ENCODE peak calls at places on chromosome 19, in nine cellular contexts. N is HS-5; P is T-helper 1 cell; R is activated naive CD8-positive, alpha-beta T cell treated with anti-CD3 and anti-CD28 coated beads, Interleukin-2, amount 50 U/mL, for 24 hours; O is stimulated activated CD8-positive, alpha-beta memory T cell treated with anti-CD3 and anti-CD28 coated beads, Interleukin-15, amount 100 ng/mL, for 48 hours; Y is omental fat pad; C is astrocyte; V is DMS153; Q is left colon. S is an unnamed sample.

GRCh38 chr19:45442927-45443461 is 19.3 kb upstream of the ERCC1 start:
- DNase-seq in N (no peak), P (no peak), R (peak), O (no peak), Y (peak), C (peak), V (no peak), Q (peak), S (no peak)

GRCh38 chr19:1057185-1057857 is 9.6 kb upstream of the ARHGAP45 start:
- DNase-seq in N (no peak), P (no peak), R (no peak), O (no peak), Y (no peak), C (peak), V (no peak), Q (peak), S (no peak)

GRCh38 chr19:14116918-14117578 is 514 bp downstream of the PRKACA start:
- DNase-seq in N (no peak), P (no peak), R (peak), O (no peak), Y (no peak), C (no peak), V (no peak), Q (peak), S (no peak)

GRCh38 chr19:883661-884211 is 9.3 kb downstream of the MED16 start:
- DNase-seq in N (no peak), P (no peak), R (no peak), O (no peak), Y (no peak), C (no peak), V (peak), Q (no peak), S (no peak)

GRCh38 chr19:2636897-2637683 is 65.4 kb downstream of the GNG7 start:
- DNase-seq in N (no peak), P (peak), R (peak), O (peak), Y (no peak), C (no peak), V (no peak), Q (peak), S (no peak)

GRCh38 chr19:28504139-28504538 is 708.8 kb downstream of the UQCRFS1 start:
- DNase-seq in N (no peak), P (no peak), R (no peak), O (no peak), Y (no peak), C (peak), V (no peak), Q (no peak), S (no peak)

GRCh38 chr19:14659886-14660489 is 14.7 kb downstream of the ADGRE3 start:
- DNase-seq in N (no peak), P (no peak), R (no peak), O (no peak), Y (no peak), C (no peak), V (no peak), Q (no peak), S (no peak)

GRCh38 chr19:49533551-49534488 is 6.0 kb downstream of the RCN3 start:
- DNase-seq in N (no peak), P (peak), R (peak), O (peak), Y (peak), C (no peak), V (no peak), Q (peak), S (no peak)

GRCh38 chr19:19580417-19580816 is 38.1 kb downstream of the PBX4 start:
- DNase-seq in N (no peak), P (no peak), R (no peak), O (no peak), Y (no peak), C (no peak), V (no peak), Q (no peak), S (no peak)

GRCh38 chr19:919157-920050 is 2.3 kb downstream of the KISS1R start:
- DNase-seq in N (no peak), P (no peak), R (no peak), O (no peak), Y (no peak), C (no peak), V (no peak), Q (peak), S (no peak)

GRCh38 chr19:11551603-11552235 is 7.3 kb downstream of the ELOF1 start:
- DNase-seq in N (no peak), P (no peak), R (peak), O (no peak), Y (no peak), C (no peak), V (no peak), Q (peak), S (no peak)

GRCh38 chr19:52592301-52592700 is 22.2 kb downstream of the ZNF701 start:
- DNase-seq in N (no peak), P (no peak), R (no peak), O (no peak), Y (no peak), C (no peak), V (no peak), Q (no peak), S (no peak)

GRCh38 chr19:18208098-18208951 is 4.5 kb upstream of the RAB3A start:
- DNase-seq in N (peak), P (no peak), R (peak), O (no peak), Y (peak), C (peak), V (peak), Q (peak), S (no peak)

GRCh38 chr19:42068756-42069571 is 1.0 kb downstream of the GRIK5 start:
- DNase-seq in N (no peak), P (no peak), R (no peak), O (no peak), Y (no peak), C (no peak), V (no peak), Q (no peak), S (no peak)

GRCh38 chr19:30202060-30202600 is 170.1 kb upstream of the ZNF536 start:
- DNase-seq in N (no peak), P (no peak), R (no peak), O (no peak), Y (no peak), C (no peak), V (no peak), Q (no peak), S (no peak)

GRCh38 chr19:48836089-48837017 is at the start of gene HSD17B14:
- DNase-seq in N (peak), P (no peak), R (peak), O (no peak), Y (no peak), C (peak), V (no peak), Q (peak), S (no peak)

GRCh38 chr19:32357720-32358119 is 12.3 kb downstream of the ZNF507 start:
- DNase-seq in N (no peak), P (no peak), R (no peak), O (no peak), Y (no peak), C (no peak), V (no peak), Q (no peak), S (no peak)

GRCh38 chr19:45809643-45810159 is 5.4 kb downstream of the RSPH6A start:
- DNase-seq in N (peak), P (no peak), R (no peak), O (no peak), Y (no peak), C (peak), V (peak), Q (no peak), S (no peak)

GRCh38 chr19:8988204-8988603 is 22.0 kb downstream of the MUC16 start:
- DNase-seq in N (no peak), P (no peak), R (peak), O (no peak), Y (no peak), C (no peak), V (no peak), Q (no peak), S (no peak)

GRCh38 chr19:7679017-7679720 is 1.5 kb upstream of the TRAPPC5 start:
- DNase-seq in N (no peak), P (peak), R (peak), O (no peak), Y (no peak), C (no peak), V (peak), Q (peak), S (no peak)

GRCh38 chr19:48925240-48925843 is 8.2 kb upstream of the DHDH start:
- DNase-seq in N (no peak), P (no peak), R (no peak), O (no peak), Y (no peak), C (peak), V (no peak), Q (no peak), S (no peak)

GRCh38 chr19:6167115-6167514 is 31.6 kb downstream of the ACSBG2 start:
- DNase-seq in N (no peak), P (no peak), R (no peak), O (no peak), Y (no peak), C (no peak), V (no peak), Q (no peak), S (no peak)

GRCh38 chr19:377801-378581 is 31.0 kb downstream of the C2CD4C start:
- DNase-seq in N (no peak), P (no peak), R (no peak), O (no peak), Y (no peak), C (no peak), V (no peak), Q (no peak), S (no peak)

GRCh38 chr19:35935911-35936737 is at the start of gene LRFN3:
- DNase-seq in N (no peak), P (no peak), R (peak), O (peak), Y (peak), C (peak), V (peak), Q (peak), S (no peak)

GRCh38 chr19:3606690-3607289 is at the start of gene TBXA2R:
- DNase-seq in N (peak), P (no peak), R (peak), O (peak), Y (peak), C (peak), V (peak), Q (peak), S (peak)

GRCh38 chr19:14686411-14686810 is 3.4 kb upstream of the ZNF333 start:
- DNase-seq in N (no peak), P (no peak), R (peak), O (no peak), Y (no peak), C (no peak), V (no peak), Q (peak), S (no peak)

GRCh38 chr19:32810452-32810851 is 59.1 kb downstream of the SLC7A9 start:
- DNase-seq in N (no peak), P (no peak), R (no peak), O (no peak), Y (no peak), C (no peak), V (no peak), Q (no peak), S (no peak)

GRCh38 chr19:43997631-43998290 is 5.0 kb upstream of the ZNF230 start:
- DNase-seq in N (no peak), P (no peak), R (no peak), O (no peak), Y (no peak), C (peak), V (no peak), Q (no peak), S (no peak)

GRCh38 chr19:19749332-19750130 is 16.6 kb upstream of the ZNF14 start:
- DNase-seq in N (no peak), P (no peak), R (no peak), O (no peak), Y (no peak), C (no peak), V (no peak), Q (no peak), S (no peak)

GRCh38 chr19:40163541-40164129 is 27.6 kb upstream of the MAP3K10 start:
- DNase-seq in N (no peak), P (no peak), R (no peak), O (no peak), Y (no peak), C (no peak), V (no peak), Q (no peak), S (no peak)